ENCODE peak calls at places on chromosomes 4 and X, in nine cellular contexts. One of them, this sample, is unnamed.

GRCh38 chr4:75819121-75819520 is 83.1 kb downstream of the PPEF2 start:
- DNase-seq in ecto neural progenitor cell: no peak
- DNase-seq in HCEC 1CT: no peak
- DNase-seq in Ammon's horn: no peak
- DNase-seq in NCI-H69: no peak
- DNase-seq in RPMI7951: no peak
- DNase-seq in stimulated activated CD4-positive, alpha-beta T cell treated with anti-CD3 and anti-CD28 coated beads, TNF-alpha, amount 100 ng/mL, for 4 hours: no peak
- DNase-seq in stimulated activated naive CD8-positive, alpha-beta T cell treated with anti-CD3 and anti-CD28 coated beads, Interleukin-15, Interleukin-2, amounts not matched to agents 100 U/mL and 50 U/mL, for 24 hours: no peak
- DNase-seq in naive thymus-derived CD4-positive, alpha-beta T cell: no peak
- DNase-seq in this sample: no peak

GRCh38 chr4:76187152-76187551 is 26.5 kb downstream of the SCARB2 start:
- DNase-seq in ecto neural progenitor cell: no peak
- DNase-seq in HCEC 1CT: no peak
- DNase-seq in Ammon's horn: no peak
- DNase-seq in NCI-H69: no peak
- DNase-seq in RPMI7951: no peak
- DNase-seq in stimulated activated CD4-positive, alpha-beta T cell treated with anti-CD3 and anti-CD28 coated beads, TNF-alpha, amount 100 ng/mL, for 4 hours: no peak
- DNase-seq in stimulated activated naive CD8-positive, alpha-beta T cell treated with anti-CD3 and anti-CD28 coated beads, Interleukin-15, Interleukin-2, amounts not matched to agents 100 U/mL and 50 U/mL, for 24 hours: no peak
- DNase-seq in naive thymus-derived CD4-positive, alpha-beta T cell: no peak
- DNase-seq in this sample: no peak

GRCh38 chr4:7190668-7191545 is 1.4 kb upstream of the SORCS2 start:
- DNase-seq in ecto neural progenitor cell: peak; percentile 36
- DNase-seq in HCEC 1CT: no peak
- DNase-seq in Ammon's horn: no peak
- DNase-seq in NCI-H69: no peak
- DNase-seq in RPMI7951: no peak
- DNase-seq in stimulated activated CD4-positive, alpha-beta T cell treated with anti-CD3 and anti-CD28 coated beads, TNF-alpha, amount 100 ng/mL, for 4 hours: no peak
- DNase-seq in stimulated activated naive CD8-positive, alpha-beta T cell treated with anti-CD3 and anti-CD28 coated beads, Interleukin-15, Interleukin-2, amounts not matched to agents 100 U/mL and 50 U/mL, for 24 hours: no peak
- DNase-seq in naive thymus-derived CD4-positive, alpha-beta T cell: no peak
- DNase-seq in this sample: no peak

GRCh38 chrX:119762718-119763117 is 4.3 kb downstream of the SOWAHD start:
- DNase-seq in ecto neural progenitor cell: no peak
- DNase-seq in HCEC 1CT: no peak
- DNase-seq in Ammon's horn: no peak
- DNase-seq in NCI-H69: no peak
- DNase-seq in RPMI7951: peak; percentile 54
- DNase-seq in stimulated activated CD4-positive, alpha-beta T cell treated with anti-CD3 and anti-CD28 coated beads, TNF-alpha, amount 100 ng/mL, for 4 hours: no peak
- DNase-seq in stimulated activated naive CD8-positive, alpha-beta T cell treated with anti-CD3 and anti-CD28 coated beads, Interleukin-15, Interleukin-2, amounts not matched to agents 100 U/mL and 50 U/mL, for 24 hours: no peak
- DNase-seq in naive thymus-derived CD4-positive, alpha-beta T cell: no peak
- DNase-seq in this sample: peak; percentile 86

GRCh38 chrX:16934212-16934611 is 12.2 kb upstream of the REPS2 start:
- DNase-seq in ecto neural progenitor cell: no peak
- DNase-seq in HCEC 1CT: no peak
- DNase-seq in Ammon's horn: no peak
- DNase-seq in NCI-H69: peak; percentile 43
- DNase-seq in RPMI7951: peak; percentile 11
- DNase-seq in stimulated activated CD4-positive, alpha-beta T cell treated with anti-CD3 and anti-CD28 coated beads, TNF-alpha, amount 100 ng/mL, for 4 hours: no peak
- DNase-seq in stimulated activated naive CD8-positive, alpha-beta T cell treated with anti-CD3 and anti-CD28 coated beads, Interleukin-15, Interleukin-2, amounts not matched to agents 100 U/mL and 50 U/mL, for 24 hours: no peak
- DNase-seq in naive thymus-derived CD4-positive, alpha-beta T cell: no peak
- DNase-seq in this sample: no peak

GRCh38 chr4:123398803-123399637 is 2.4 kb downstream of the SPRY1 start:
- DNase-seq in ecto neural progenitor cell: peak; percentile 78
- DNase-seq in HCEC 1CT: peak; percentile 64
- DNase-seq in Ammon's horn: peak; percentile 64
- DNase-seq in NCI-H69: peak; percentile 70
- DNase-seq in RPMI7951: peak; percentile 65
- DNase-seq in stimulated activated CD4-positive, alpha-beta T cell treated with anti-CD3 and anti-CD28 coated beads, TNF-alpha, amount 100 ng/mL, for 4 hours: no peak
- DNase-seq in stimulated activated naive CD8-positive, alpha-beta T cell treated with anti-CD3 and anti-CD28 coated beads, Interleukin-15, Interleukin-2, amounts not matched to agents 100 U/mL and 50 U/mL, for 24 hours: peak; percentile 79
- DNase-seq in naive thymus-derived CD4-positive, alpha-beta T cell: peak; percentile 27
- DNase-seq in this sample: peak; percentile 56

GRCh38 chr4:1647432-1647831 is 36.7 kb downstream of the FAM53A start:
- DNase-seq in ecto neural progenitor cell: no peak
- DNase-seq in HCEC 1CT: no peak
- DNase-seq in Ammon's horn: no peak
- DNase-seq in NCI-H69: no peak
- DNase-seq in RPMI7951: no peak
- DNase-seq in stimulated activated CD4-positive, alpha-beta T cell treated with anti-CD3 and anti-CD28 coated beads, TNF-alpha, amount 100 ng/mL, for 4 hours: no peak
- DNase-seq in stimulated activated naive CD8-positive, alpha-beta T cell treated with anti-CD3 and anti-CD28 coated beads, Interleukin-15, Interleukin-2, amounts not matched to agents 100 U/mL and 50 U/mL, for 24 hours: no peak
- DNase-seq in naive thymus-derived CD4-positive, alpha-beta T cell: no peak
- DNase-seq in this sample: no peak

GRCh38 chrX:45722471-45722870 is 521.8 kb upstream of the DIPK2B start:
- DNase-seq in ecto neural progenitor cell: no peak
- DNase-seq in HCEC 1CT: no peak
- DNase-seq in Ammon's horn: no peak
- DNase-seq in NCI-H69: no peak
- DNase-seq in RPMI7951: no peak
- DNase-seq in stimulated activated CD4-positive, alpha-beta T cell treated with anti-CD3 and anti-CD28 coated beads, TNF-alpha, amount 100 ng/mL, for 4 hours: no peak
- DNase-seq in stimulated activated naive CD8-positive, alpha-beta T cell treated with anti-CD3 and anti-CD28 coated beads, Interleukin-15, Interleukin-2, amounts not matched to agents 100 U/mL and 50 U/mL, for 24 hours: no peak
- DNase-seq in naive thymus-derived CD4-positive, alpha-beta T cell: no peak
- DNase-seq in this sample: no peak

GRCh38 chrX:125137521-125137920 is 182.2 kb upstream of the TEX13C start:
- DNase-seq in ecto neural progenitor cell: no peak
- DNase-seq in HCEC 1CT: no peak
- DNase-seq in Ammon's horn: no peak
- DNase-seq in NCI-H69: peak; percentile 58
- DNase-seq in RPMI7951: no peak
- DNase-seq in stimulated activated CD4-positive, alpha-beta T cell treated with anti-CD3 and anti-CD28 coated beads, TNF-alpha, amount 100 ng/mL, for 4 hours: no peak
- DNase-seq in stimulated activated naive CD8-positive, alpha-beta T cell treated with anti-CD3 and anti-CD28 coated beads, Interleukin-15, Interleukin-2, amounts not matched to agents 100 U/mL and 50 U/mL, for 24 hours: no peak
- DNase-seq in naive thymus-derived CD4-positive, alpha-beta T cell: no peak
- DNase-seq in this sample: no peak

GRCh38 chrX:10769165-10769564 is 148.8 kb upstream of the MID1 start:
- DNase-seq in ecto neural progenitor cell: no peak
- DNase-seq in HCEC 1CT: peak; percentile 46
- DNase-seq in Ammon's horn: peak; percentile 29
- DNase-seq in NCI-H69: peak; percentile 77
- DNase-seq in RPMI7951: peak; percentile 62
- DNase-seq in stimulated activated CD4-positive, alpha-beta T cell treated with anti-CD3 and anti-CD28 coated beads, TNF-alpha, amount 100 ng/mL, for 4 hours: no peak
- DNase-seq in stimulated activated naive CD8-positive, alpha-beta T cell treated with anti-CD3 and anti-CD28 coated beads, Interleukin-15, Interleukin-2, amounts not matched to agents 100 U/mL and 50 U/mL, for 24 hours: no peak
- DNase-seq in naive thymus-derived CD4-positive, alpha-beta T cell: no peak
- DNase-seq in this sample: peak; percentile 70

GRCh38 chr4:26787461-26788340 is 72.9 kb upstream of the STIM2 start:
- DNase-seq in ecto neural progenitor cell: no peak
- DNase-seq in HCEC 1CT: peak; percentile 22
- DNase-seq in Ammon's horn: no peak
- DNase-seq in NCI-H69: peak; percentile 86
- DNase-seq in RPMI7951: peak; percentile 56
- DNase-seq in stimulated activated CD4-positive, alpha-beta T cell treated with anti-CD3 and anti-CD28 coated beads, TNF-alpha, amount 100 ng/mL, for 4 hours: no peak
- DNase-seq in stimulated activated naive CD8-positive, alpha-beta T cell treated with anti-CD3 and anti-CD28 coated beads, Interleukin-15, Interleukin-2, amounts not matched to agents 100 U/mL and 50 U/mL, for 24 hours: peak; percentile 65
- DNase-seq in naive thymus-derived CD4-positive, alpha-beta T cell: peak; percentile 28
- DNase-seq in this sample: peak; percentile 92

GRCh38 chr4:74545488-74545887 is 100.6 kb downstream of the AREG start:
- DNase-seq in ecto neural progenitor cell: no peak
- DNase-seq in HCEC 1CT: no peak
- DNase-seq in Ammon's horn: no peak
- DNase-seq in NCI-H69: no peak
- DNase-seq in RPMI7951: no peak
- DNase-seq in stimulated activated CD4-positive, alpha-beta T cell treated with anti-CD3 and anti-CD28 coated beads, TNF-alpha, amount 100 ng/mL, for 4 hours: no peak
- DNase-seq in stimulated activated naive CD8-positive, alpha-beta T cell treated with anti-CD3 and anti-CD28 coated beads, Interleukin-15, Interleukin-2, amounts not matched to agents 100 U/mL and 50 U/mL, for 24 hours: no peak
- DNase-seq in naive thymus-derived CD4-positive, alpha-beta T cell: no peak
- DNase-seq in this sample: no peak